ENCODE peak calls at places on chromosomes 13 and 19, in seven cellular contexts. One of them, this sample, is unnamed.

GRCh38 chr19:38939957-38940356 is 9.2 kb downstream of the MRPS12 start:
- DNase-seq in DMS53: no peak
- DNase-seq in stimulated activated CD4-positive, alpha-beta T cell treated with anti-CD3 and anti-CD28 coated beads, Interleukin-4, amount 100 ng/mL, for 1 hour: no peak
- DNase-seq in effector CD4-positive, alpha-beta T cell: no peak
- DNase-seq in RCC 7860: no peak
- DNase-seq in LoVo: no peak
- DNase-seq in adipocyte: no peak
- DNase-seq in this sample: no peak

GRCh38 chr19:48490980-48491792 is 20.4 kb downstream of the LMTK3 start:
- DNase-seq in adipocyte: no peak
- DNase-seq in DMS53: peak; percentile 58
- DNase-seq in effector CD4-positive, alpha-beta T cell: peak; percentile 54
- DNase-seq in LoVo: no peak
- DNase-seq in stimulated activated CD4-positive, alpha-beta T cell treated with anti-CD3 and anti-CD28 coated beads, Interleukin-4, amount 100 ng/mL, for 1 hour: peak; percentile 51
- DNase-seq in RCC 7860: no peak
- DNase-seq in this sample: peak; percentile 85

GRCh38 chr13:65892859-65893258 is 1337.3 kb downstream of the PCDH9 start:
- DNase-seq in DMS53: no peak
- DNase-seq in stimulated activated CD4-positive, alpha-beta T cell treated with anti-CD3 and anti-CD28 coated beads, Interleukin-4, amount 100 ng/mL, for 1 hour: no peak
- DNase-seq in effector CD4-positive, alpha-beta T cell: no peak
- DNase-seq in adipocyte: no peak
- DNase-seq in LoVo: no peak
- DNase-seq in RCC 7860: no peak
- DNase-seq in this sample: no peak

GRCh38 chr13:100338265-100338664 is 249.4 kb downstream of the PCCA start:
- DNase-seq in adipocyte: no peak
- DNase-seq in stimulated activated CD4-positive, alpha-beta T cell treated with anti-CD3 and anti-CD28 coated beads, Interleukin-4, amount 100 ng/mL, for 1 hour: no peak
- DNase-seq in RCC 7860: no peak
- DNase-seq in LoVo: no peak
- DNase-seq in DMS53: no peak
- DNase-seq in effector CD4-positive, alpha-beta T cell: no peak
- DNase-seq in this sample: no peak

GRCh38 chr19:45235485-45235884 is 9.7 kb downstream of the EXOC3L2 start:
- DNase-seq in effector CD4-positive, alpha-beta T cell: no peak
- DNase-seq in adipocyte: no peak
- DNase-seq in DMS53: no peak
- DNase-seq in RCC 7860: no peak
- DNase-seq in stimulated activated CD4-positive, alpha-beta T cell treated with anti-CD3 and anti-CD28 coated beads, Interleukin-4, amount 100 ng/mL, for 1 hour: no peak
- DNase-seq in LoVo: no peak
- DNase-seq in this sample: no peak

GRCh38 chr19:48660854-48661731 is 11.7 kb downstream of the NTN5 start:
- DNase-seq in RCC 7860: peak; percentile 65
- DNase-seq in LoVo: peak; percentile 44
- DNase-seq in stimulated activated CD4-positive, alpha-beta T cell treated with anti-CD3 and anti-CD28 coated beads, Interleukin-4, amount 100 ng/mL, for 1 hour: peak; percentile 72
- DNase-seq in effector CD4-positive, alpha-beta T cell: peak; percentile 66
- DNase-seq in DMS53: peak; percentile 97
- DNase-seq in adipocyte: peak; percentile 66
- DNase-seq in this sample: peak; percentile 93

GRCh38 chr13:98510156-98510509 is 66.8 kb downstream of the STK24 start:
- DNase-seq in stimulated activated CD4-positive, alpha-beta T cell treated with anti-CD3 and anti-CD28 coated beads, Interleukin-4, amount 100 ng/mL, for 1 hour: no peak
- DNase-seq in LoVo: no peak
- DNase-seq in RCC 7860: no peak
- DNase-seq in effector CD4-positive, alpha-beta T cell: no peak
- DNase-seq in adipocyte: no peak
- DNase-seq in DMS53: no peak
- DNase-seq in this sample: no peak

GRCh38 chr13:98105929-98106336 is 37.0 kb upstream of the FARP1 start:
- DNase-seq in RCC 7860: no peak
- DNase-seq in adipocyte: peak; percentile 50
- DNase-seq in stimulated activated CD4-positive, alpha-beta T cell treated with anti-CD3 and anti-CD28 coated beads, Interleukin-4, amount 100 ng/mL, for 1 hour: no peak
- DNase-seq in effector CD4-positive, alpha-beta T cell: no peak
- DNase-seq in LoVo: no peak
- DNase-seq in DMS53: peak; percentile 3
- DNase-seq in this sample: peak; percentile 14

GRCh38 chr19:45804140-45804958 is 10.8 kb downstream of the RSPH6A start:
- DNase-seq in stimulated activated CD4-positive, alpha-beta T cell treated with anti-CD3 and anti-CD28 coated beads, Interleukin-4, amount 100 ng/mL, for 1 hour: no peak
- DNase-seq in LoVo: no peak
- DNase-seq in adipocyte: no peak
- DNase-seq in effector CD4-positive, alpha-beta T cell: no peak
- DNase-seq in RCC 7860: no peak
- DNase-seq in DMS53: no peak
- DNase-seq in this sample: no peak

GRCh38 chr19:48915757-48916156 is 15.6 kb downstream of the NUCB1 start:
- DNase-seq in DMS53: peak; percentile 96
- DNase-seq in adipocyte: no peak
- DNase-seq in RCC 7860: no peak
- DNase-seq in stimulated activated CD4-positive, alpha-beta T cell treated with anti-CD3 and anti-CD28 coated beads, Interleukin-4, amount 100 ng/mL, for 1 hour: no peak
- DNase-seq in effector CD4-positive, alpha-beta T cell: no peak
- DNase-seq in LoVo: no peak
- DNase-seq in this sample: no peak

GRCh38 chr19:17522988-17523872 is 11.8 kb downstream of the PGLS start:
- DNase-seq in adipocyte: no peak
- DNase-seq in DMS53: peak; percentile 23
- DNase-seq in RCC 7860: no peak
- DNase-seq in LoVo: no peak
- DNase-seq in effector CD4-positive, alpha-beta T cell: no peak
- DNase-seq in stimulated activated CD4-positive, alpha-beta T cell treated with anti-CD3 and anti-CD28 coated beads, Interleukin-4, amount 100 ng/mL, for 1 hour: peak; percentile 40
- DNase-seq in this sample: no peak

GRCh38 chr13:103430368-103430767 is 364.2 kb upstream of the SLC10A2 start:
- DNase-seq in DMS53: no peak
- DNase-seq in stimulated activated CD4-positive, alpha-beta T cell treated with anti-CD3 and anti-CD28 coated beads, Interleukin-4, amount 100 ng/mL, for 1 hour: no peak
- DNase-seq in adipocyte: no peak
- DNase-seq in RCC 7860: no peak
- DNase-seq in effector CD4-positive, alpha-beta T cell: no peak
- DNase-seq in LoVo: no peak
- DNase-seq in this sample: no peak

GRCh38 chr19:47593860-47594259 is 15.1 kb upstream of the BICRA start:
- DNase-seq in DMS53: no peak
- DNase-seq in effector CD4-positive, alpha-beta T cell: no peak
- DNase-seq in adipocyte: no peak
- DNase-seq in RCC 7860: no peak
- DNase-seq in LoVo: no peak
- DNase-seq in stimulated activated CD4-positive, alpha-beta T cell treated with anti-CD3 and anti-CD28 coated beads, Interleukin-4, amount 100 ng/mL, for 1 hour: no peak
- DNase-seq in this sample: no peak

GRCh38 chr13:74795526-74795925 is 661.3 kb upstream of the KLF12 start:
- DNase-seq in adipocyte: no peak
- DNase-seq in stimulated activated CD4-positive, alpha-beta T cell treated with anti-CD3 and anti-CD28 coated beads, Interleukin-4, amount 100 ng/mL, for 1 hour: no peak
- DNase-seq in LoVo: no peak
- DNase-seq in RCC 7860: no peak
- DNase-seq in effector CD4-positive, alpha-beta T cell: no peak
- DNase-seq in DMS53: no peak
- DNase-seq in this sample: no peak

GRCh38 chr19:4140237-4140711 is 13.2 kb upstream of the CREB3L3 start:
- DNase-seq in RCC 7860: peak; percentile 51
- DNase-seq in effector CD4-positive, alpha-beta T cell: no peak
- DNase-seq in LoVo: peak; percentile 75
- DNase-seq in adipocyte: peak; percentile 87
- DNase-seq in DMS53: peak; percentile 84
- DNase-seq in stimulated activated CD4-positive, alpha-beta T cell treated with anti-CD3 and anti-CD28 coated beads, Interleukin-4, amount 100 ng/mL, for 1 hour: no peak
- DNase-seq in this sample: peak; percentile 76

GRCh38 chr19:41821003-41821735 is 23.3 kb downstream of the LYPD4 start:
- DNase-seq in effector CD4-positive, alpha-beta T cell: peak; percentile 17
- DNase-seq in RCC 7860: peak; percentile 35
- DNase-seq in stimulated activated CD4-positive, alpha-beta T cell treated with anti-CD3 and anti-CD28 coated beads, Interleukin-4, amount 100 ng/mL, for 1 hour: peak; percentile 10
- DNase-seq in DMS53: peak; percentile 90
- DNase-seq in adipocyte: peak; percentile 25
- DNase-seq in LoVo: peak; percentile 53
- DNase-seq in this sample: peak; percentile 69

GRCh38 chr13:44730099-44730498 is 154.0 kb upstream of the TSC22D1 start:
- DNase-seq in DMS53: no peak
- DNase-seq in effector CD4-positive, alpha-beta T cell: no peak
- DNase-seq in RCC 7860: no peak
- DNase-seq in stimulated activated CD4-positive, alpha-beta T cell treated with anti-CD3 and anti-CD28 coated beads, Interleukin-4, amount 100 ng/mL, for 1 hour: no peak
- DNase-seq in LoVo: no peak
- DNase-seq in adipocyte: no peak
- DNase-seq in this sample: no peak

GRCh38 chr13:31476266-31476665 is 263.1 kb upstream of the RXFP2 start:
- DNase-seq in DMS53: no peak
- DNase-seq in adipocyte: peak; percentile 72
- DNase-seq in RCC 7860: peak; percentile 10
- DNase-seq in effector CD4-positive, alpha-beta T cell: no peak
- DNase-seq in stimulated activated CD4-positive, alpha-beta T cell treated with anti-CD3 and anti-CD28 coated beads, Interleukin-4, amount 100 ng/mL, for 1 hour: no peak
- DNase-seq in LoVo: no peak
- DNase-seq in this sample: no peak

GRCh38 chr13:38849316-38849715 is 141.3 kb downstream of the STOML3 start:
- DNase-seq in DMS53: no peak
- DNase-seq in adipocyte: no peak
- DNase-seq in RCC 7860: peak; percentile 59
- DNase-seq in effector CD4-positive, alpha-beta T cell: no peak
- DNase-seq in stimulated activated CD4-positive, alpha-beta T cell treated with anti-CD3 and anti-CD28 coated beads, Interleukin-4, amount 100 ng/mL, for 1 hour: no peak
- DNase-seq in LoVo: no peak
- DNase-seq in this sample: no peak

GRCh38 chr19:54707932-54708331 is 16.3 kb upstream of the KIR3DL3 start:
- DNase-seq in stimulated activated CD4-positive, alpha-beta T cell treated with anti-CD3 and anti-CD28 coated beads, Interleukin-4, amount 100 ng/mL, for 1 hour: no peak
- DNase-seq in RCC 7860: no peak
- DNase-seq in DMS53: no peak
- DNase-seq in LoVo: no peak
- DNase-seq in effector CD4-positive, alpha-beta T cell: no peak
- DNase-seq in adipocyte: no peak
- DNase-seq in this sample: no peak

GRCh38 chr19:47183579-47183978 is 47.4 kb downstream of the BBC3 start:
- DNase-seq in adipocyte: no peak
- DNase-seq in DMS53: no peak
- DNase-seq in LoVo: no peak
- DNase-seq in RCC 7860: no peak
- DNase-seq in effector CD4-positive, alpha-beta T cell: no peak
- DNase-seq in stimulated activated CD4-positive, alpha-beta T cell treated with anti-CD3 and anti-CD28 coated beads, Interleukin-4, amount 100 ng/mL, for 1 hour: no peak
- DNase-seq in this sample: no peak

GRCh38 chr19:32322541-32322940 is 22.9 kb upstream of the ZNF507 start:
- DNase-seq in stimulated activated CD4-positive, alpha-beta T cell treated with anti-CD3 and anti-CD28 coated beads, Interleukin-4, amount 100 ng/mL, for 1 hour: no peak
- DNase-seq in effector CD4-positive, alpha-beta T cell: no peak
- DNase-seq in RCC 7860: no peak
- DNase-seq in DMS53: no peak
- DNase-seq in LoVo: peak; percentile 18
- DNase-seq in adipocyte: no peak
- DNase-seq in this sample: peak; percentile 75

GRCh38 chr13:82062772-82063171 is 1721.8 kb upstream of the SPRY2 start:
- DNase-seq in DMS53: no peak
- DNase-seq in LoVo: no peak
- DNase-seq in RCC 7860: no peak
- DNase-seq in stimulated activated CD4-positive, alpha-beta T cell treated with anti-CD3 and anti-CD28 coated beads, Interleukin-4, amount 100 ng/mL, for 1 hour: no peak
- DNase-seq in adipocyte: peak; percentile 9
- DNase-seq in effector CD4-positive, alpha-beta T cell: no peak
- DNase-seq in this sample: no peak

GRCh38 chr19:51274371-51274770 is 23.5 kb downstream of the SIGLECL1 start:
- DNase-seq in DMS53: no peak
- DNase-seq in stimulated activated CD4-positive, alpha-beta T cell treated with anti-CD3 and anti-CD28 coated beads, Interleukin-4, amount 100 ng/mL, for 1 hour: no peak
- DNase-seq in RCC 7860: no peak
- DNase-seq in LoVo: no peak
- DNase-seq in effector CD4-positive, alpha-beta T cell: no peak
- DNase-seq in adipocyte: no peak
- DNase-seq in this sample: no peak

GRCh38 chr13:102089722-102090121 is 312.1 kb downstream of the FGF14 start:
- DNase-seq in RCC 7860: no peak
- DNase-seq in stimulated activated CD4-positive, alpha-beta T cell treated with anti-CD3 and anti-CD28 coated beads, Interleukin-4, amount 100 ng/mL, for 1 hour: no peak
- DNase-seq in DMS53: no peak
- DNase-seq in effector CD4-positive, alpha-beta T cell: no peak
- DNase-seq in adipocyte: no peak
- DNase-seq in LoVo: no peak
- DNase-seq in this sample: no peak

GRCh38 chr19:33819875-33820781 is 23.5 kb downstream of the KCTD15 start:
- DNase-seq in effector CD4-positive, alpha-beta T cell: peak; percentile 16
- DNase-seq in adipocyte: peak; percentile 91
- DNase-seq in DMS53: no peak
- DNase-seq in LoVo: peak; percentile 86
- DNase-seq in stimulated activated CD4-positive, alpha-beta T cell treated with anti-CD3 and anti-CD28 coated beads, Interleukin-4, amount 100 ng/mL, for 1 hour: peak; percentile 61
- DNase-seq in RCC 7860: no peak
- DNase-seq in this sample: peak; percentile 98

GRCh38 chr13:99955747-99956472 is 15.7 kb downstream of the ZIC5 start:
- DNase-seq in LoVo: no peak
- DNase-seq in RCC 7860: no peak
- DNase-seq in effector CD4-positive, alpha-beta T cell: no peak
- DNase-seq in stimulated activated CD4-positive, alpha-beta T cell treated with anti-CD3 and anti-CD28 coated beads, Interleukin-4, amount 100 ng/mL, for 1 hour: no peak
- DNase-seq in adipocyte: peak; percentile 33
- DNase-seq in DMS53: peak; percentile 21
- DNase-seq in this sample: no peak

GRCh38 chr13:89465366-89465765 is 1794.2 kb downstream of the SLITRK5 start:
- DNase-seq in LoVo: no peak
- DNase-seq in DMS53: no peak
- DNase-seq in effector CD4-positive, alpha-beta T cell: no peak
- DNase-seq in stimulated activated CD4-positive, alpha-beta T cell treated with anti-CD3 and anti-CD28 coated beads, Interleukin-4, amount 100 ng/mL, for 1 hour: no peak
- DNase-seq in RCC 7860: peak; percentile 33
- DNase-seq in adipocyte: no peak
- DNase-seq in this sample: peak; percentile 2

GRCh38 chr13:39682788-39683187 is 27.3 kb downstream of the COG6 start:
- DNase-seq in adipocyte: no peak
- DNase-seq in DMS53: no peak
- DNase-seq in LoVo: no peak
- DNase-seq in stimulated activated CD4-positive, alpha-beta T cell treated with anti-CD3 and anti-CD28 coated beads, Interleukin-4, amount 100 ng/mL, for 1 hour: no peak
- DNase-seq in effector CD4-positive, alpha-beta T cell: no peak
- DNase-seq in RCC 7860: no peak
- DNase-seq in this sample: no peak

GRCh38 chr19:54662730-54663129 is at the start of gene LILRB4:
- DNase-seq in stimulated activated CD4-positive, alpha-beta T cell treated with anti-CD3 and anti-CD28 coated beads, Interleukin-4, amount 100 ng/mL, for 1 hour: no peak
- DNase-seq in adipocyte: no peak
- DNase-seq in RCC 7860: no peak
- DNase-seq in LoVo: no peak
- DNase-seq in DMS53: no peak
- DNase-seq in effector CD4-positive, alpha-beta T cell: no peak
- DNase-seq in this sample: no peak

GRCh38 chr13:113410472-113411201 is 42.7 kb downstream of the ADPRHL1 start:
- DNase-seq in stimulated activated CD4-positive, alpha-beta T cell treated with anti-CD3 and anti-CD28 coated beads, Interleukin-4, amount 100 ng/mL, for 1 hour: no peak
- DNase-seq in RCC 7860: peak; percentile 98
- DNase-seq in adipocyte: peak; percentile 82
- DNase-seq in DMS53: peak; percentile 67
- DNase-seq in effector CD4-positive, alpha-beta T cell: no peak
- DNase-seq in LoVo: peak; percentile 81
- DNase-seq in this sample: peak; percentile 95

This sample was measured in SW480.